ENCODE peak calls at places on chromosome 11, in four cellular contexts. H is GOT3; D is stimulated activated CD4-positive, alpha-beta T cell treated with anti-CD3 and anti-CD28 coated beads, Interleukin-1b, Interleukin-23, amount 100 ng/mL, for 1 hour; W is COR-L47. G is an unnamed sample.
A peak's percentile ranks its signal among the peaks of the same experiment; 100 is the strongest.

GRCh38 chr11:19311306-19312030 is 70.7 kb upstream of the E2F8 start:
- DNase-seq in H (no peak), D (peak; percentile 7), W (peak; percentile 20), G (peak; percentile 53)

GRCh38 chr11:3121931-3122774 is 43.0 kb downstream of the OSBPL5 start:
- DNase-seq in H (no peak), D (no peak), W (no peak), G (no peak)

GRCh38 chr11:61056566-61056965 is 45.7 kb upstream of the CD5 start:
- DNase-seq in H (no peak), D (no peak), W (peak; percentile 70), G (no peak)

GRCh38 chr11:92415246-92415645 is 190.6 kb downstream of the FAT3 start:
- DNase-seq in H (no peak), D (no peak), W (no peak), G (no peak)

GRCh38 chr11:41795004-41795403 is 335.6 kb upstream of the LRRC4C start:
- DNase-seq in H (no peak), D (no peak), W (no peak), G (no peak)

GRCh38 chr11:22641559-22641958 is 15.9 kb upstream of the FANCF start:
- DNase-seq in H (no peak), D (no peak), W (no peak), G (no peak)

GRCh38 chr11:69243496-69244200 is 50.3 kb upstream of the MYEOV start:
- DNase-seq in H (no peak), D (no peak), W (no peak), G (no peak)

GRCh38 chr11:118953265-118953664 is 2.8 kb upstream of the UPK2 start:
- DNase-seq in H (no peak), D (no peak), W (peak; percentile 94), G (peak; percentile 20)

GRCh38 chr11:131537196-131537595 is 166.8 kb downstream of the NTM start:
- DNase-seq in H (no peak), D (no peak), W (peak; percentile 16), G (no peak)

GRCh38 chr11:24932110-24933000 is 435.5 kb downstream of the LUZP2 start:
- DNase-seq in H (no peak), D (no peak), W (peak; percentile 53), G (no peak)

GRCh38 chr11:128695539-128696221 is 1.8 kb downstream of the FLI1 start:
- DNase-seq in H (no peak), D (no peak), W (no peak), G (peak; percentile 65)

GRCh38 chr11:113241190-113242051 is 73.0 kb upstream of the TTC12 start:
- DNase-seq in H (no peak), D (no peak), W (peak; percentile 28), G (no peak)

GRCh38 chr11:68503792-68504191 is 43.2 kb downstream of the PPP6R3 start:
- DNase-seq in H (no peak), D (no peak), W (no peak), G (no peak)

GRCh38 chr11:132114743-132115142 is 744.3 kb downstream of the NTM start:
- DNase-seq in H (no peak), D (no peak), W (no peak), G (no peak)

GRCh38 chr11:124943242-124943641 is 7.4 kb upstream of the HEPACAM start:
- DNase-seq in H (no peak), D (no peak), W (no peak), G (no peak)

GRCh38 chr11:61787928-61788491 is 4.4 kb downstream of the TMEM258 start:
- DNase-seq in H (no peak), D (no peak), W (no peak), G (peak; percentile 30)